ENCODE peak calls at places on chromosome 16, in nine cellular contexts. U is heart right ventricle, I is pancreas, W is body of pancreas, S is AG04449, B is upper lobe of right lung, Y is gastrocnemius medialis, X is ovary, F is A549. N is an unnamed sample.

GRCh38 chr16:4846503-4846900 is 586 bp downstream of the GLYR1 start:
- DNase-seq in W (peak), B (peak), I (peak), F (no peak), S (no peak), U (peak), X (peak), Y (peak), N (no peak)

GRCh38 chr16:85419503-85420408 is 193.4 kb upstream of the GSE1 start:
- DNase-seq in S (no peak), X (peak), I (peak), B (no peak), Y (no peak), W (no peak), U (no peak), F (no peak), N (no peak)

GRCh38 chr16:89138843-89139520 is 32.6 kb upstream of the CDH15 start:
- DNase-seq in Y (no peak), W (no peak), B (peak), U (no peak), S (no peak), I (peak), X (no peak), F (no peak), N (no peak)

GRCh38 chr16:49463529-49463928 is 89.9 kb downstream of the C16orf78 start:
- DNase-seq in W (no peak), B (no peak), S (no peak), I (no peak), U (no peak), X (peak), Y (no peak), F (no peak), N (no peak)

GRCh38 chr16:53714080-53715050 is 10.4 kb downstream of the FTO start:
- DNase-seq in S (no peak), B (no peak), I (no peak), U (no peak), Y (no peak), X (no peak), W (no peak), F (no peak), N (no peak)

GRCh38 chr16:81107506-81107905 is 11.3 kb upstream of the GCSH start:
- DNase-seq in U (no peak), B (no peak), W (no peak), I (no peak), F (no peak), S (no peak), X (no peak), Y (no peak), N (no peak)

GRCh38 chr16:14309906-14310305 is 238.8 kb downstream of the MRTFB start:
- DNase-seq in B (no peak), F (peak), U (no peak), I (no peak), W (no peak), S (no peak), X (no peak), Y (peak), N (no peak)

GRCh38 chr16:7381671-7382070 is 49.0 kb downstream of the RBFOX1 start:
- DNase-seq in S (no peak), W (no peak), Y (no peak), F (no peak), B (no peak), X (no peak), I (no peak), U (no peak), N (no peak)

GRCh38 chr16:61042736-61043135 is 993.5 kb downstream of the CDH8 start:
- DNase-seq in W (no peak), Y (no peak), B (no peak), U (no peak), F (no peak), S (no peak), X (no peak), I (no peak), N (peak)

GRCh38 chr16:89581861-89582563 is 6.5 kb downstream of the CPNE7 start:
- DNase-seq in W (peak), U (no peak), S (no peak), B (no peak), X (no peak), Y (no peak), F (no peak), I (peak), N (no peak)

GRCh38 chr16:2426941-2427361 is 2.3 kb upstream of the CCNF start:
- DNase-seq in Y (no peak), F (no peak), U (no peak), S (no peak), I (peak), X (no peak), B (peak), W (peak), N (no peak)

GRCh38 chr16:50403491-50403890 is 34.7 kb upstream of the BRD7 start:
- DNase-seq in F (no peak), I (no peak), B (no peak), X (no peak), Y (no peak), W (peak), S (no peak), U (peak), N (no peak)

GRCh38 chr16:4911831-4912422 is 25.0 kb downstream of the PPL start:
- DNase-seq in Y (no peak), I (no peak), F (no peak), U (no peak), W (no peak), X (no peak), B (no peak), S (no peak), N (no peak)

GRCh38 chr16:85781156-85781555 is 18.2 kb downstream of the EMC8 start:
- DNase-seq in I (no peak), U (no peak), S (no peak), W (no peak), B (no peak), X (no peak), Y (no peak), F (no peak), N (no peak)

GRCh38 chr16:15518412-15519351 is 84.3 kb downstream of the BMERB1 start:
- DNase-seq in S (no peak), F (peak), B (no peak), I (no peak), Y (peak), X (peak), U (peak), W (peak), N (peak)

GRCh38 chr16:68371706-68372380 is 61.0 kb downstream of the PRMT7 start:
- DNase-seq in F (no peak), Y (no peak), U (no peak), X (no peak), S (no peak), B (no peak), I (no peak), W (no peak), N (no peak)

GRCh38 chr16:65117701-65118448 is 4.0 kb downstream of the CDH11 start:
- DNase-seq in W (peak), U (peak), B (no peak), Y (peak), S (no peak), F (peak), X (peak), I (peak), N (peak)

GRCh38 chr16:72977127-72977526 is 70.8 kb downstream of the ZFHX3 start:
- DNase-seq in S (no peak), F (no peak), U (no peak), I (no peak), X (no peak), Y (no peak), W (no peak), B (no peak), N (no peak)

GRCh38 chr16:72983241-72983640 is 64.7 kb downstream of the ZFHX3 start:
- DNase-seq in I (no peak), X (no peak), W (no peak), F (no peak), B (no peak), S (no peak), Y (no peak), U (no peak), N (no peak)

GRCh38 chr16:72978212-72978611 is 69.7 kb downstream of the ZFHX3 start:
- DNase-seq in X (no peak), Y (no peak), U (no peak), S (no peak), F (no peak), B (no peak), W (no peak), I (no peak), N (no peak)

GRCh38 chr16:72976747-72977064 is 71.2 kb downstream of the ZFHX3 start:
- DNase-seq in B (no peak), I (no peak), U (no peak), F (no peak), X (no peak), S (no peak), W (no peak), Y (no peak), N (no peak)

GRCh38 chr16:72979974-72980373 is 68.0 kb downstream of the ZFHX3 start:
- DNase-seq in U (no peak), X (no peak), F (no peak), W (no peak), B (no peak), S (no peak), Y (no peak), I (no peak), N (no peak)
- H3K4me3 ChIP-seq in U (no peak), X (no peak), F (no peak), W (no peak), B (no peak), S (no peak), Y (no peak), I (no peak), N (no peak)

GRCh38 chr16:78022347-78022746 is at the start of gene CLEC3A:
- DNase-seq in I (no peak), S (no peak), B (no peak), F (no peak), W (no peak), Y (no peak), U (no peak), X (no peak), N (no peak)
- H3K4me3 ChIP-seq in I (no peak), S (no peak), B (no peak), F (no peak), W (no peak), Y (no peak), U (no peak), X (no peak), N (no peak)

GRCh38 chr16:75112281-75113045 is 4.1 kb downstream of the LDHD start:
- DNase-seq in X (no peak), S (no peak), F (no peak), I (no peak), Y (no peak), U (no peak), W (no peak), B (peak), N (no peak)
- H3K4me3 ChIP-seq in X (no peak), S (no peak), F (no peak), I (no peak), Y (no peak), U (no peak), W (no peak), B (no peak), N (no peak)

DNA sequence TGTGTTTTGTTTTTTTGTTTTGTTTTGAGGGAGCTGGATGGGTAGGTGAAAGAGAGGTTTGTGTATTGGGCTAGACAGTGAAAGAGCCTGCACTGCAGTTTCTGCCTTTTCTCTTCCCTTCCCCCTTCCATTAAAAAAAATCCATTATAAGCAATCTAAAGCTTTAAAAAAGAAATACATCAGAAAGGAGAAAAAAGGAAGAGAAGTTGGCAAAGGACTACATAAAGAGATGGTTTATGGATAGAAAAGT is 10.7 kb upstream of the EEF2K start:
- DNase-seq in X (no peak), Y (no peak), B (no peak), F (no peak), U (no peak), S (no peak), W (no peak), I (no peak), N (no peak)
- H3K4me3 ChIP-seq in X (no peak), Y (peak), B (peak), F (no peak), U (no peak), S (no peak), W (no peak), I (no peak), N (no peak)

DNA sequence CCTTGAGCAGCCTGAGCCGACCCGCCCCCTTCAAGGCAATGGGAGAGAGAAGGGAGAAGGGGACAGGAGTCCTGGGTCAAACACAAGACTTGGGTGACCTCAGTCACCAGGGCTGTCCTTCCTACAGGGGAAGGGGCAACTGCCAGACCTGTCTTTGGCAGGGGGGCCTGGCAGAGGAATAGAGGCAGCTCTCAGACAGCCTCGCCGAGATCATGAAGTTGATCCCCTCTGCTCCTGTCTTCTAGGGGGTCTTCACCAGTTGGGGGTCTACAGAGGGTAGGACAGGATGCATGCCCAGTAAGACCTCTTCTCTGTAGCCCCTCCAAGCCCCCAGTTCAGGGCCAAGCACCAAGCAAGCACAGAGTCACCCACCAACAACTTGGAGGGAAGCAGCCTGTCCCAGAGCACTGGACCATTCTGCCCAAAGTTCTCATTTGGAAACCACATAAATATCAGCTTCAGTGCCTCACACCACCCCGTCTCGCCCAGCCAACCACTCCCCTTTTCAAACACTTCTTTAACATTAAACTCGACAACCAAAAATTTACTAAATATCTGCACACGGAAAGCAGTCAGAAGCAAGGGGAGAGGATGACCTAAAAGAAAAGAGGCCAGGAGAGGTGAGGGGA is 7.8 kb downstream of the DOK4 start:
- DNase-seq in B (no peak), S (no peak), W (no peak), X (no peak), F (no peak), Y (no peak), U (no peak), I (no peak), N (no peak)
- H3K4me3 ChIP-seq in B (peak), S (peak), W (no peak), X (peak), F (peak), Y (peak), U (peak), I (no peak), N (no peak)

GRCh38 chr16:71287454-71287853 is 1.7 kb downstream of the CMTR2 start:
- DNase-seq in F (no peak), W (no peak), Y (no peak), S (no peak), B (no peak), U (no peak), I (no peak), X (no peak), N (no peak)
- H3K4me3 ChIP-seq in F (no peak), W (no peak), Y (no peak), S (no peak), B (no peak), U (no peak), I (no peak), X (no peak), N (no peak)